ENCODE peak calls at places on chromosomes 12 and 14, in nine cellular contexts. One of them, this sample, is unnamed.

GRCh38 chr12:106767206-106767605 is 7.3 kb upstream of the RIC8B start:
- DNase-seq in WTC11: no peak
- DNase-seq in posterior cingulate gyrus: no peak
- DNase-seq in NCI-H1092 treated with DMSO at 0.1 percent for 48 hours: no peak
- DNase-seq in HEK293T: no peak
- DNase-seq in AG09309: no peak
- DNase-seq in colonic mucosa: no peak
- DNase-seq in ELF-1: no peak
- DNase-seq in H1: no peak
- DNase-seq in this sample: no peak

GRCh38 chr12:67208326-67209067 is 60.7 kb upstream of the CAND1 start:
- DNase-seq in WTC11: no peak
- DNase-seq in posterior cingulate gyrus: no peak
- DNase-seq in NCI-H1092 treated with DMSO at 0.1 percent for 48 hours: peak; percentile 64
- DNase-seq in HEK293T: no peak
- DNase-seq in AG09309: no peak
- DNase-seq in colonic mucosa: no peak
- DNase-seq in ELF-1: no peak
- DNase-seq in H1: no peak
- DNase-seq in this sample: no peak

GRCh38 chr12:121805800-121806555 is 2.2 kb downstream of the SETD1B start:
- DNase-seq in WTC11: no peak
- DNase-seq in posterior cingulate gyrus: peak; percentile 62
- DNase-seq in NCI-H1092 treated with DMSO at 0.1 percent for 48 hours: no peak
- DNase-seq in HEK293T: no peak
- DNase-seq in AG09309: no peak
- DNase-seq in colonic mucosa: peak; percentile 50
- DNase-seq in ELF-1: no peak
- DNase-seq in H1: no peak
- DNase-seq in this sample: no peak

GRCh38 chr14:75011356-75012097 is 8.8 kb downstream of the EIF2B2 start:
- DNase-seq in WTC11: no peak
- DNase-seq in posterior cingulate gyrus: no peak
- DNase-seq in NCI-H1092 treated with DMSO at 0.1 percent for 48 hours: no peak
- DNase-seq in HEK293T: no peak
- DNase-seq in AG09309: peak; percentile 21
- DNase-seq in colonic mucosa: no peak
- DNase-seq in ELF-1: no peak
- DNase-seq in H1: no peak
- DNase-seq in this sample: no peak

GRCh38 chr12:21065845-21066244 is 65.1 kb upstream of the SLCO1B1 start:
- DNase-seq in WTC11: peak; percentile 12
- DNase-seq in posterior cingulate gyrus: no peak
- DNase-seq in NCI-H1092 treated with DMSO at 0.1 percent for 48 hours: no peak
- DNase-seq in HEK293T: peak; percentile 6
- DNase-seq in AG09309: no peak
- DNase-seq in colonic mucosa: no peak
- DNase-seq in ELF-1: no peak
- DNase-seq in H1: no peak
- DNase-seq in this sample: no peak

GRCh38 chr14:54685286-54685845 is 118.4 kb downstream of the SAMD4A start:
- DNase-seq in WTC11: no peak
- DNase-seq in posterior cingulate gyrus: no peak
- DNase-seq in NCI-H1092 treated with DMSO at 0.1 percent for 48 hours: no peak
- DNase-seq in HEK293T: no peak
- DNase-seq in AG09309: no peak
- DNase-seq in colonic mucosa: no peak
- DNase-seq in ELF-1: no peak
- DNase-seq in H1: no peak
- DNase-seq in this sample: no peak

GRCh38 chr12:68932701-68933563 is at the start of gene CPM:
- DNase-seq in WTC11: peak; percentile 60
- DNase-seq in posterior cingulate gyrus: peak; percentile 97
- DNase-seq in NCI-H1092 treated with DMSO at 0.1 percent for 48 hours: peak; percentile 56
- DNase-seq in HEK293T: peak; percentile 83
- DNase-seq in AG09309: no peak
- DNase-seq in colonic mucosa: peak; percentile 86
- DNase-seq in ELF-1: peak; percentile 63
- DNase-seq in H1: peak; percentile 77
- DNase-seq in this sample: no peak

GRCh38 chr12:55619352-55620138 is 17.1 kb upstream of the OR10P1 start:
- DNase-seq in WTC11: no peak
- DNase-seq in posterior cingulate gyrus: no peak
- DNase-seq in NCI-H1092 treated with DMSO at 0.1 percent for 48 hours: peak; percentile 9
- DNase-seq in HEK293T: peak; percentile 64
- DNase-seq in AG09309: peak; percentile 84
- DNase-seq in colonic mucosa: peak; percentile 72
- DNase-seq in ELF-1: peak; percentile 75
- DNase-seq in H1: peak; percentile 54
- DNase-seq in this sample: no peak

GRCh38 chr14:68361231-68361630 is 431.6 kb downstream of the ZFP36L1 start:
- DNase-seq in WTC11: no peak
- DNase-seq in posterior cingulate gyrus: no peak
- DNase-seq in NCI-H1092 treated with DMSO at 0.1 percent for 48 hours: no peak
- DNase-seq in HEK293T: no peak
- DNase-seq in AG09309: peak; percentile 46
- DNase-seq in colonic mucosa: no peak
- DNase-seq in ELF-1: no peak
- DNase-seq in H1: no peak
- DNase-seq in this sample: no peak